ENCODE peak calls at places on chromosomes 12 and 14, in six cellular contexts. One of them, this sample, is unnamed.

GRCh38 chr14:96297000-96297399 is 41.0 kb downstream of the BDKRB1 start:
- DNase-seq in lower lobe of right lung: no peak
- DNase-seq in ovary: no peak
- DNase-seq in NCI-H1105: peak; percentile 23
- DNase-seq in GM12878: no peak
- DNase-seq in BJ: no peak
- DNase-seq in this sample: peak; percentile 32

GRCh38 chr12:53951577-53952334 is 2.9 kb upstream of the HOXC12 start:
- DNase-seq in lower lobe of right lung: no peak
- DNase-seq in ovary: no peak
- DNase-seq in NCI-H1105: no peak
- DNase-seq in GM12878: no peak
- DNase-seq in BJ: no peak
- DNase-seq in this sample: no peak

GRCh38 chr12:21617030-21617429 is 12.4 kb upstream of the GYS2 start:
- DNase-seq in lower lobe of right lung: no peak
- DNase-seq in ovary: no peak
- DNase-seq in NCI-H1105: no peak
- DNase-seq in GM12878: no peak
- DNase-seq in BJ: no peak
- DNase-seq in this sample: no peak

GRCh38 chr12:104596128-104596799 is 139.5 kb downstream of the CHST11 start:
- DNase-seq in lower lobe of right lung: no peak
- DNase-seq in ovary: no peak
- DNase-seq in NCI-H1105: no peak
- DNase-seq in GM12878: no peak
- DNase-seq in BJ: peak; percentile 84
- DNase-seq in this sample: peak; percentile 99

GRCh38 chr12:129629901-129630300 is 273.9 kb downstream of the TMEM132D start:
- DNase-seq in lower lobe of right lung: no peak
- DNase-seq in ovary: no peak
- DNase-seq in NCI-H1105: no peak
- DNase-seq in GM12878: no peak
- DNase-seq in BJ: no peak
- DNase-seq in this sample: no peak

GRCh38 chr12:58367041-58367440 is 425.7 kb downstream of the ATP23 start:
- DNase-seq in lower lobe of right lung: no peak
- DNase-seq in ovary: no peak
- DNase-seq in NCI-H1105: no peak
- DNase-seq in GM12878: no peak
- DNase-seq in BJ: no peak
- DNase-seq in this sample: peak; percentile 35

GRCh38 chr12:129870796-129871195 is 33.0 kb downstream of the TMEM132D start:
- DNase-seq in lower lobe of right lung: no peak
- DNase-seq in ovary: no peak
- DNase-seq in NCI-H1105: no peak
- DNase-seq in GM12878: no peak
- DNase-seq in BJ: no peak
- DNase-seq in this sample: no peak

GRCh38 chr14:36517242-36518030 is 2.6 kb downstream of the NKX2-1 start:
- DNase-seq in lower lobe of right lung: peak; percentile 55
- DNase-seq in ovary: no peak
- DNase-seq in NCI-H1105: peak; percentile 52
- DNase-seq in GM12878: no peak
- DNase-seq in BJ: no peak
- DNase-seq in this sample: no peak

GRCh38 chr12:69007858-69008314 is 74.9 kb upstream of the CPM start:
- DNase-seq in lower lobe of right lung: no peak
- DNase-seq in ovary: no peak
- DNase-seq in NCI-H1105: peak; percentile 2
- DNase-seq in GM12878: no peak
- DNase-seq in BJ: no peak
- DNase-seq in this sample: no peak

GRCh38 chr14:96170961-96171592 is 33.6 kb upstream of the BDKRB2 start:
- DNase-seq in lower lobe of right lung: no peak
- DNase-seq in ovary: peak; percentile 14
- DNase-seq in NCI-H1105: no peak
- DNase-seq in GM12878: no peak
- DNase-seq in BJ: no peak
- DNase-seq in this sample: peak; percentile 32

GRCh38 chr12:68958337-68958736 is 25.4 kb upstream of the CPM start:
- DNase-seq in lower lobe of right lung: no peak
- DNase-seq in ovary: no peak
- DNase-seq in NCI-H1105: no peak
- DNase-seq in GM12878: peak; percentile 48
- DNase-seq in BJ: no peak
- DNase-seq in this sample: no peak

GRCh38 chr12:62865090-62865489 is 69.9 kb downstream of the PPM1H start:
- DNase-seq in lower lobe of right lung: no peak
- DNase-seq in ovary: no peak
- DNase-seq in NCI-H1105: no peak
- DNase-seq in GM12878: no peak
- DNase-seq in BJ: no peak
- DNase-seq in this sample: no peak

GRCh38 chr12:6069452-6070093 is 54.9 kb downstream of the VWF start:
- DNase-seq in lower lobe of right lung: no peak
- DNase-seq in ovary: no peak
- DNase-seq in NCI-H1105: no peak
- DNase-seq in GM12878: no peak
- DNase-seq in BJ: peak; percentile 89
- DNase-seq in this sample: peak; percentile 98

GRCh38 chr12:79373896-79374499 is 316.8 kb downstream of the PAWR start:
- DNase-seq in lower lobe of right lung: no peak
- DNase-seq in ovary: peak; percentile 40
- DNase-seq in NCI-H1105: peak; percentile 5
- DNase-seq in GM12878: no peak
- DNase-seq in BJ: no peak
- DNase-seq in this sample: peak; percentile 28

GRCh38 chr12:87157791-87158190 is 871.4 kb downstream of the C12orf50 start:
- DNase-seq in lower lobe of right lung: no peak
- DNase-seq in ovary: no peak
- DNase-seq in NCI-H1105: no peak
- DNase-seq in GM12878: no peak
- DNase-seq in BJ: peak; percentile 49
- DNase-seq in this sample: peak; percentile 96

GRCh38 chr14:64566651-64567122 is 16.9 kb downstream of the PPP1R36 start:
- DNase-seq in lower lobe of right lung: no peak
- DNase-seq in ovary: no peak
- DNase-seq in NCI-H1105: no peak
- DNase-seq in GM12878: no peak
- DNase-seq in BJ: no peak
- DNase-seq in this sample: peak; percentile 13

GRCh38 chr12:57657744-57658143 is 24.7 kb upstream of the B4GALNT1 start:
- DNase-seq in lower lobe of right lung: no peak
- DNase-seq in ovary: no peak
- DNase-seq in NCI-H1105: no peak
- DNase-seq in GM12878: no peak
- DNase-seq in BJ: no peak
- DNase-seq in this sample: peak; percentile 51

GRCh38 chr14:51545396-51545795 is 106.3 kb upstream of the FRMD6 start:
- DNase-seq in lower lobe of right lung: no peak
- DNase-seq in ovary: no peak
- DNase-seq in NCI-H1105: no peak
- DNase-seq in GM12878: no peak
- DNase-seq in BJ: no peak
- DNase-seq in this sample: no peak

GRCh38 chr12:38813930-38814329 is 91.5 kb downstream of the CPNE8 start:
- DNase-seq in lower lobe of right lung: no peak
- DNase-seq in ovary: no peak
- DNase-seq in NCI-H1105: no peak
- DNase-seq in GM12878: no peak
- DNase-seq in BJ: no peak
- DNase-seq in this sample: no peak

GRCh38 chr12:123983822-123984485 is 10.9 kb downstream of the ZNF664 start:
- DNase-seq in lower lobe of right lung: no peak
- DNase-seq in ovary: peak; percentile 51
- DNase-seq in NCI-H1105: peak; percentile 27
- DNase-seq in GM12878: no peak
- DNase-seq in BJ: no peak
- DNase-seq in this sample: peak; percentile 79